ENCODE peak calls at places on chromosomes 3 and 15, in five cellular contexts. A, X, Y, E and Z are unnamed samples.

GRCh38 chr3:49998326-49998725 is 58.4 kb downstream of the RBM6 start:
- DNase-seq in A (no peak), X (no peak), Y (no peak), E (no peak), Z (no peak)

GRCh38 chr3:180073561-180073960 is 36.8 kb upstream of the PEX5L start:
- DNase-seq in A (no peak), X (no peak), Y (no peak), E (no peak), Z (no peak)

GRCh38 chr15:89774492-89774891 is 1.6 kb upstream of the MESP2 start:
- DNase-seq in A (no peak), X (no peak), Y (no peak), E (no peak), Z (no peak)

GRCh38 chr15:94232107-94232506 is 746 bp downstream of the MCTP2 start:
- DNase-seq in A (no peak), X (peak; percentile 8), Y (no peak), E (no peak), Z (no peak)

GRCh38 chr3:15933439-15934144 is 135.8 kb upstream of the ANKRD28 start:
- DNase-seq in A (no peak), X (no peak), Y (no peak), E (no peak), Z (no peak)

GRCh38 chr15:97126556-97127233 is 796.2 kb downstream of the NR2F2 start:
- DNase-seq in A (no peak), X (no peak), Y (no peak), E (no peak), Z (peak; percentile 16)

GRCh38 chr3:126540342-126540849 is 16.4 kb downstream of the CHST13 start:
- DNase-seq in A (no peak), X (peak; percentile 97), Y (peak; percentile 23), E (no peak), Z (no peak)

GRCh38 chr15:96049323-96049722 is 281.2 kb upstream of the NR2F2 start:
- DNase-seq in A (no peak), X (no peak), Y (no peak), E (no peak), Z (no peak)

GRCh38 chr3:186983372-186984058 is 53.2 kb downstream of the ST6GAL1 start:
- DNase-seq in A (no peak), X (no peak), Y (no peak), E (no peak), Z (no peak)

GRCh38 chr15:34855893-34856292 is 60.5 kb upstream of the ACTC1 start:
- DNase-seq in A (no peak), X (no peak), Y (no peak), E (no peak), Z (no peak)

GRCh38 chr3:104388624-104389023 is 978.1 kb upstream of the ALCAM start:
- DNase-seq in A (no peak), X (no peak), Y (no peak), E (no peak), Z (no peak)

GRCh38 chr3:13932578-13933295 is 52.9 kb upstream of the WNT7A start:
- DNase-seq in A (no peak), X (no peak), Y (no peak), E (no peak), Z (no peak)

GRCh38 chr3:126721246-126721645 is 17.2 kb downstream of the CHCHD6 start:
- DNase-seq in A (no peak), X (no peak), Y (no peak), E (no peak), Z (no peak)

GRCh38 chr3:192933779-192934456 is 16.3 kb upstream of the MB21D2 start:
- DNase-seq in A (no peak), X (no peak), Y (no peak), E (no peak), Z (no peak)

GRCh38 chr3:48686538-48687219 is 964 bp upstream of the NCKIPSD start:
- DNase-seq in A (no peak), X (no peak), Y (no peak), E (no peak), Z (no peak)

GRCh38 chr3:53324011-53324544 is 23.3 kb downstream of the DCP1A start:
- DNase-seq in A (no peak), X (no peak), Y (no peak), E (no peak), Z (no peak)

GRCh38 chr15:25051399-25052154 is 96.8 kb downstream of the SNRPN start:
- DNase-seq in A (no peak), X (no peak), Y (no peak), E (no peak), Z (no peak)

GRCh38 chr3:109702252-109702651 is 364.9 kb upstream of the DPPA4 start:
- DNase-seq in A (no peak), X (no peak), Y (no peak), E (no peak), Z (no peak)

GRCh38 chr15:81108427-81108826 is 25.6 kb upstream of the CFAP161 start:
- DNase-seq in A (no peak), X (peak; percentile 26), Y (no peak), E (no peak), Z (no peak)

GRCh38 chr15:50219820-50220219 is 37.8 kb downstream of the SLC27A2 start:
- DNase-seq in A (no peak), X (no peak), Y (no peak), E (no peak), Z (no peak)

GRCh38 chr15:33859992-33860545 is 108.2 kb upstream of the CHRM5 start:
- DNase-seq in A (no peak), X (no peak), Y (no peak), E (no peak), Z (no peak)

GRCh38 chr3:132134611-132135010 is 99.8 kb upstream of the CPNE4 start:
- DNase-seq in A (no peak), X (no peak), Y (no peak), E (no peak), Z (no peak)

GRCh38 chr15:90987561-90988141 is 6.7 kb downstream of the PRC1 start:
- DNase-seq in A (no peak), X (no peak), Y (no peak), E (no peak), Z (no peak)

GRCh38 chr3:127816783-127817182 is 5.5 kb downstream of the MGLL start:
- DNase-seq in A (no peak), X (no peak), Y (no peak), E (no peak), Z (no peak)

GRCh38 chr3:177284383-177284881 is 87.2 kb upstream of the TBL1XR1 start:
- DNase-seq in A (no peak), X (peak; percentile 96), Y (no peak), E (no peak), Z (peak; percentile 34)

GRCh38 chr3:49654955-49655556 is 19.1 kb upstream of the APEH start:
- DNase-seq in A (no peak), X (no peak), Y (no peak), E (no peak), Z (no peak)

GRCh38 chr3:116914004-116914403 is 204.4 kb downstream of the TUSC7 start:
- DNase-seq in A (no peak), X (no peak), Y (no peak), E (no peak), Z (no peak)

GRCh38 chr15:33358303-33358702 is 47.5 kb downstream of the RYR3 start:
- DNase-seq in A (no peak), X (no peak), Y (no peak), E (no peak), Z (no peak)

GRCh38 chr3:101065962-101066361 is 72.7 kb upstream of the ABI3BP start:
- DNase-seq in A (no peak), X (no peak), Y (no peak), E (no peak), Z (no peak)

GRCh38 chr3:196660381-196661166 is 21.1 kb downstream of the NRROS start:
- DNase-seq in A (no peak), X (no peak), Y (no peak), E (no peak), Z (no peak)

GRCh38 chr3:85304360-85304964 is 345.7 kb downstream of the CADM2 start:
- DNase-seq in A (no peak), X (no peak), Y (no peak), E (no peak), Z (no peak)

GRCh38 chr3:130849111-130849552 is 44.8 kb upstream of the ATP2C1 start:
- DNase-seq in A (no peak), X (peak; percentile 90), Y (no peak), E (no peak), Z (no peak)

GRCh38 chr15:97084650-97085049 is 754.1 kb downstream of the NR2F2 start:
- DNase-seq in A (no peak), X (no peak), Y (no peak), E (no peak), Z (no peak)

GRCh38 chr3:32325957-32326356 is 65.7 kb upstream of the CMTM7 start:
- DNase-seq in A (no peak), X (no peak), Y (no peak), E (no peak), Z (no peak)

GRCh38 chr15:89946681-89947313 is 34.0 kb upstream of the ARPIN start:
- DNase-seq in A (no peak), X (no peak), Y (no peak), E (no peak), Z (no peak)

GRCh38 chr3:122000936-122001605 is 21.0 kb downstream of the ILDR1 start:
- DNase-seq in A (no peak), X (no peak), Y (no peak), E (no peak), Z (no peak)

GRCh38 chr15:85430406-85431204 is 50.2 kb downstream of the AKAP13 start:
- DNase-seq in A (no peak), X (no peak), Y (no peak), E (no peak), Z (no peak)

GRCh38 chr15:85324202-85324601 is 56.2 kb upstream of the AKAP13 start:
- DNase-seq in A (no peak), X (no peak), Y (no peak), E (no peak), Z (no peak)

GRCh38 chr15:62643571-62643970 is 399.0 kb upstream of the TPM1 start:
- DNase-seq in A (no peak), X (no peak), Y (no peak), E (no peak), Z (no peak)

GRCh38 chr3:119562307-119562961 is 3.0 kb upstream of the CD80 start:
- DNase-seq in A (no peak), X (peak; percentile 87), Y (peak; percentile 87), E (no peak), Z (no peak)